ENCODE peak calls at places on chromosomes 4 and X, in nine cellular contexts. Y, U, T, M, S, P, G, F and X are unnamed samples.

GRCh38 chr4:4559596-4559995 is 17.7 kb upstream of the STX18 start:
- DNase-seq in Y (no peak), U (no peak), T (no peak), M (no peak), S (no peak), P (no peak), G (no peak), F (peak; percentile 26), X (no peak)

GRCh38 chr4:1412376-1413220 is 6.4 kb upstream of the NKX1-1 start:
- DNase-seq in Y (no peak), U (no peak), T (no peak), M (no peak), S (no peak), P (no peak), G (no peak), F (no peak), X (no peak)

GRCh38 chr4:119314356-119314755 is 7.6 kb downstream of the FABP2 start:
- DNase-seq in Y (no peak), U (no peak), T (peak; percentile 15), M (no peak), S (no peak), P (peak; percentile 66), G (peak; percentile 67), F (peak; percentile 59), X (no peak)

GRCh38 chr4:56786955-56787354 is 34.5 kb downstream of the SPINK2 start:
- DNase-seq in Y (peak; percentile 87), U (no peak), T (no peak), M (no peak), S (peak; percentile 38), P (no peak), G (peak; percentile 82), F (peak; percentile 59), X (no peak)

GRCh38 chr4:113935190-113935589 is 44.3 kb downstream of the ARSJ start:
- DNase-seq in Y (no peak), U (no peak), T (no peak), M (no peak), S (no peak), P (no peak), G (peak; percentile 37), F (peak; percentile 8), X (no peak)

GRCh38 chr4:8050555-8051206 is 107.9 kb downstream of the ABLIM2 start:
- DNase-seq in Y (no peak), U (no peak), T (peak; percentile 66), M (no peak), S (peak; percentile 74), P (peak; percentile 69), G (peak; percentile 51), F (no peak), X (no peak)

GRCh38 chrX:133495464-133496391 is 80.4 kb upstream of the GPC4 start:
- DNase-seq in Y (no peak), U (no peak), T (no peak), M (no peak), S (no peak), P (no peak), G (peak; percentile 7), F (no peak), X (no peak)

GRCh38 chr4:53022162-53023100 is 160.3 kb downstream of the RASL11B start:
- DNase-seq in Y (no peak), U (no peak), T (no peak), M (no peak), S (no peak), P (no peak), G (no peak), F (no peak), X (no peak)

GRCh38 chrX:132818638-132819037 is 139.8 kb downstream of the HS6ST2 start:
- DNase-seq in Y (no peak), U (no peak), T (no peak), M (no peak), S (no peak), P (no peak), G (no peak), F (no peak), X (no peak)